ENCODE peak calls at places on chromosomes 2 and 18, in six cellular contexts. K, F, M, A, E and V are unnamed samples.
A peak's percentile ranks its signal among the peaks of the same experiment; 100 is the strongest.

GRCh38 chr18:42413870-42414269 is 458.8 kb downstream of the PIK3C3 start:
- DNase-seq in K (no peak), F (no peak), M (no peak), A (no peak), E (no peak), V (no peak)

GRCh38 chr2:20637147-20637546 is 13.8 kb downstream of the HS1BP3 start:
- DNase-seq in K (peak; percentile 70), F (peak; percentile 43), M (no peak), A (no peak), E (no peak), V (peak; percentile 30)

GRCh38 chr2:170818294-170819104 is 1.8 kb downstream of the GAD1 start:
- DNase-seq in K (no peak), F (no peak), M (no peak), A (no peak), E (no peak), V (no peak)

GRCh38 chr2:17813742-17814458 is 2.4 kb upstream of the MSGN1 start:
- DNase-seq in K (no peak), F (no peak), M (no peak), A (no peak), E (no peak), V (no peak)

GRCh38 chr2:210000464-210001324 is 1.7 kb upstream of the RPE start:
- DNase-seq in K (no peak), F (no peak), M (peak; percentile 46), A (no peak), E (no peak), V (no peak)

GRCh38 chr2:226117506-226118065 is 682.0 kb downstream of the IRS1 start:
- DNase-seq in K (no peak), F (no peak), M (no peak), A (no peak), E (no peak), V (no peak)

GRCh38 chr2:237418300-237418699 is 4.3 kb upstream of the COL6A3 start:
- DNase-seq in K (no peak), F (no peak), M (no peak), A (no peak), E (no peak), V (no peak)

GRCh38 chr2:27855476-27855875 is 34.7 kb downstream of the RBKS start:
- DNase-seq in K (no peak), F (no peak), M (no peak), A (peak; percentile 20), E (no peak), V (no peak)

GRCh38 chr2:105576440-105577241 is 168.1 kb upstream of the NCK2 start:
- DNase-seq in K (no peak), F (peak; percentile 58), M (no peak), A (peak; percentile 57), E (no peak), V (peak; percentile 41)

GRCh38 chr2:86254576-86255538 is 55.6 kb downstream of the MRPL35 start:
- DNase-seq in K (peak; percentile 69), F (no peak), M (peak; percentile 56), A (no peak), E (no peak), V (no peak)

GRCh38 chr2:47402555-47402804 is 476 bp upstream of the MSH2 start:
- DNase-seq in K (no peak), F (no peak), M (no peak), A (no peak), E (no peak), V (no peak)

GRCh38 chr2:118994172-118994700 is 52.2 kb downstream of the MARCO start:
- DNase-seq in K (no peak), F (no peak), M (no peak), A (no peak), E (no peak), V (no peak)

GRCh38 chr2:183606718-183607085 is 482.5 kb downstream of the NUP35 start:
- DNase-seq in K (no peak), F (no peak), M (no peak), A (no peak), E (no peak), V (no peak)

GRCh38 chr2:69581774-69582581 is 61.6 kb downstream of the AAK1 start:
- DNase-seq in K (no peak), F (no peak), M (peak; percentile 53), A (peak; percentile 16), E (no peak), V (no peak)

GRCh38 chr2:6290626-6291025 is 575.1 kb downstream of the CMPK2 start:
- DNase-seq in K (no peak), F (no peak), M (no peak), A (no peak), E (no peak), V (no peak)

GRCh38 chr2:73862987-73863386 is 29.8 kb upstream of the ACTG2 start:
- DNase-seq in K (peak; percentile 44), F (no peak), M (no peak), A (no peak), E (no peak), V (no peak)

GRCh38 chr2:65129276-65129612 is 662 bp downstream of the RAB1A start:
- DNase-seq in K (no peak), F (no peak), M (no peak), A (peak; percentile 51), E (no peak), V (no peak)

GRCh38 chr2:138294451-138294850 is 207.1 kb upstream of the SPOPL start:
- DNase-seq in K (no peak), F (no peak), M (no peak), A (no peak), E (no peak), V (no peak)

GRCh38 chr18:4374564-4374963 is 80.5 kb downstream of the DLGAP1 start:
- DNase-seq in K (no peak), F (no peak), M (no peak), A (no peak), E (no peak), V (no peak)